ENCODE peak calls at places on chromosomes 2 and 18, in eight cellular contexts. J is WTC11; C is stimulated activated CD4-positive, alpha-beta T cell treated with anti-CD3 and anti-CD28 coated beads, Interleukin-12 subunit alpha, Interleukin-12 subunit beta, amount 100 ng/mL, for 48 hours; L is activated naive CD8-positive, alpha-beta T cell treated with anti-CD3 and anti-CD28 coated beads for 36 hours; W is dorsolateral prefrontal cortex; G is Caco-2; O is germinal center; R is stimulated activated naive CD8-positive, alpha-beta T cell treated with anti-CD3 and anti-CD28 coated beads, Interleukin-15, amount 100 ng/mL, for 72 hours. Q is an unnamed sample.

GRCh38 chr2:73092146-73092783 is 20.5 kb downstream of the RAB11FIP5 start:
- DNase-seq in J (no peak), C (no peak), L (no peak), W (no peak), G (no peak), O (no peak), R (no peak), Q (no peak)

GRCh38 chr2:164498841-164499240 is 122.4 kb downstream of the GRB14 start:
- DNase-seq in J (no peak), C (no peak), L (no peak), W (no peak), G (no peak), O (no peak), R (no peak), Q (no peak)

GRCh38 chr2:55995206-55995605 is 71.6 kb upstream of the EFEMP1 start:
- DNase-seq in J (no peak), C (no peak), L (no peak), W (no peak), G (no peak), O (no peak), R (no peak), Q (no peak)

GRCh38 chr18:25171334-25171733 is 180.6 kb downstream of the ZNF521 start:
- DNase-seq in J (no peak), C (no peak), L (no peak), W (no peak), G (no peak), O (no peak), R (no peak), Q (no peak)

GRCh38 chr2:178306351-178307073 is 112.2 kb downstream of the OSBPL6 start:
- DNase-seq in J (peak), C (peak), L (peak), W (no peak), G (peak), O (peak), R (peak), Q (no peak)

GRCh38 chr2:224029876-224030275 is 9.2 kb downstream of the SERPINE2 start:
- DNase-seq in J (no peak), C (no peak), L (no peak), W (no peak), G (no peak), O (no peak), R (no peak), Q (no peak)

GRCh38 chr18:23437357-23438045 is 15.6 kb upstream of the RIOK3 start:
- DNase-seq in J (peak), C (peak), L (peak), W (peak), G (peak), O (peak), R (peak), Q (peak)

GRCh38 chr2:86831537-86831936 is 30.1 kb downstream of the CD8B start:
- DNase-seq in J (no peak), C (no peak), L (no peak), W (no peak), G (no peak), O (no peak), R (no peak), Q (no peak)

GRCh38 chr2:174614261-174614660 is 16.7 kb upstream of the WIPF1 start:
- DNase-seq in J (no peak), C (no peak), L (no peak), W (no peak), G (no peak), O (no peak), R (no peak), Q (no peak)

GRCh38 chr2:189217546-189217945 is 38.0 kb upstream of the COL5A2 start:
- DNase-seq in J (peak), C (no peak), L (no peak), W (no peak), G (no peak), O (no peak), R (no peak), Q (no peak)

GRCh38 chr2:112148477-112148876 is 10.3 kb downstream of the FBLN7 start:
- DNase-seq in J (no peak), C (no peak), L (no peak), W (no peak), G (no peak), O (no peak), R (no peak), Q (no peak)

GRCh38 chr2:234961784-234962183 is 10.0 kb downstream of the SH3BP4 start:
- DNase-seq in J (peak), C (no peak), L (no peak), W (peak), G (no peak), O (no peak), R (no peak), Q (no peak)

Q was measured in stimulated activated naive B cell treated with anti-CD40 and anti-IgM and Interleukin-4, amounts not matched to agents 10 μg/mL and 1 μg/mL and 100 μg/mL, for 72 hours.